ENCODE peak calls at places on chromosomes 11 and 22, in six cellular contexts. V, W, J, S, D and T are unnamed samples.
A peak's percentile ranks its signal among the peaks of the same experiment; 100 is the strongest.

GRCh38 chr11:34327804-34328631 is 29.8 kb downstream of the ABTB2 start:
- DNase-seq in V (no peak), W (no peak), J (peak; percentile 25), S (peak; percentile 62), D (peak; percentile 71), T (peak; percentile 82)

GRCh38 chr22:27224485-27225364 is 567.3 kb downstream of the MIAT start:
- DNase-seq in V (no peak), W (no peak), J (no peak), S (no peak), D (no peak), T (no peak)

GRCh38 chr11:85590848-85591483 is 36.2 kb downstream of the DLG2 start:
- DNase-seq in V (no peak), W (peak; percentile 57), J (no peak), S (peak; percentile 41), D (peak; percentile 24), T (peak; percentile 66)

GRCh38 chr11:104663190-104664140 is 234.8 kb downstream of the CASP12 start:
- DNase-seq in V (no peak), W (peak; percentile 88), J (no peak), S (no peak), D (no peak), T (no peak)

GRCh38 chr11:78295991-78296930 is 107.5 kb downstream of the USP35 start:
- DNase-seq in V (no peak), W (peak; percentile 60), J (no peak), S (no peak), D (no peak), T (no peak)

GRCh38 chr22:39215070-39215396 is 29.7 kb downstream of the PDGFB start:
- DNase-seq in V (no peak), W (no peak), J (no peak), S (no peak), D (no peak), T (no peak)

GRCh38 chr11:12158926-12159325 is 48.5 kb downstream of the MICAL2 start:
- DNase-seq in V (no peak), W (no peak), J (no peak), S (no peak), D (no peak), T (no peak)

GRCh38 chr11:77779935-77780334 is 40.6 kb downstream of the RSF1 start:
- DNase-seq in V (no peak), W (peak; percentile 49), J (no peak), S (no peak), D (no peak), T (no peak)

GRCh38 chr11:34791725-34792124 is 124.5 kb downstream of the APIP start:
- DNase-seq in V (no peak), W (no peak), J (no peak), S (no peak), D (no peak), T (no peak)

GRCh38 chr22:47192106-47192650 is 429.7 kb downstream of the TBC1D22A start:
- DNase-seq in V (no peak), W (no peak), J (no peak), S (no peak), D (peak; percentile 16), T (peak; percentile 12)

GRCh38 chr11:11841121-11841604 is 609 bp upstream of the USP47 start:
- DNase-seq in V (no peak), W (peak; percentile 24), J (peak; percentile 86), S (peak; percentile 73), D (peak; percentile 82), T (peak; percentile 80)

GRCh38 chr11:8055111-8055835 is 25.7 kb upstream of the TUB start:
- DNase-seq in V (no peak), W (no peak), J (no peak), S (no peak), D (no peak), T (no peak)

GRCh38 chr11:44788536-44789227 is 61.9 kb downstream of the TSPAN18 start:
- DNase-seq in V (no peak), W (no peak), J (no peak), S (no peak), D (no peak), T (no peak)

GRCh38 chr11:132914600-132914999 is 617.7 kb downstream of the OPCML start:
- DNase-seq in V (no peak), W (no peak), J (no peak), S (no peak), D (no peak), T (no peak)

GRCh38 chr11:62273789-62274275 is 3.9 kb downstream of the SCGB2A2 start:
- DNase-seq in V (no peak), W (no peak), J (no peak), S (no peak), D (no peak), T (no peak)

GRCh38 chr11:65777241-65777640 is 3.5 kb downstream of the AP5B1 start:
- DNase-seq in V (no peak), W (no peak), J (no peak), S (no peak), D (no peak), T (no peak)

GRCh38 chr11:3021125-3021524 is 29.0 kb upstream of the NAP1L4 start:
- DNase-seq in V (no peak), W (peak; percentile 46), J (peak; percentile 49), S (peak; percentile 31), D (peak; percentile 68), T (peak; percentile 85)

GRCh38 chr22:45612451-45612901 is 59.2 kb upstream of the ATXN10 start:
- DNase-seq in V (peak; percentile 22), W (peak; percentile 85), J (no peak), S (no peak), D (no peak), T (no peak)

GRCh38 chr11:109527496-109527895 is 105.5 kb downstream of the C11orf87 start:
- DNase-seq in V (no peak), W (no peak), J (no peak), S (no peak), D (no peak), T (no peak)

GRCh38 chr22:32348031-32348611 is 9.5 kb upstream of the RFPL3 start:
- DNase-seq in V (no peak), W (no peak), J (no peak), S (no peak), D (no peak), T (no peak)

GRCh38 chr22:36220457-36220921 is 18.8 kb downstream of the APOL2 start:
- DNase-seq in V (no peak), W (no peak), J (no peak), S (no peak), D (peak; percentile 77), T (peak; percentile 42)

GRCh38 chr11:116787436-116787785 is 412 bp downstream of the ZPR1 start:
- DNase-seq in V (no peak), W (no peak), J (no peak), S (no peak), D (no peak), T (no peak)

GRCh38 chr11:829116-829945 is 1.6 kb downstream of the CRACR2B start:
- DNase-seq in V (no peak), W (no peak), J (no peak), S (no peak), D (no peak), T (no peak)

GRCh38 chr11:8092587-8093424 is 11.8 kb downstream of the TUB start:
- DNase-seq in V (peak; percentile 79), W (peak; percentile 51), J (peak; percentile 54), S (peak; percentile 47), D (peak; percentile 73), T (peak; percentile 65)

GRCh38 chr11:35049906-35050531 is 89.0 kb upstream of the CD44 start:
- DNase-seq in V (no peak), W (no peak), J (no peak), S (no peak), D (no peak), T (no peak)

GRCh38 chr11:19934828-19935259 is 222.2 kb downstream of the NAV2 start:
- DNase-seq in V (no peak), W (no peak), J (no peak), S (no peak), D (no peak), T (no peak)

GRCh38 chr11:67583319-67584204 is at the start of gene GSTP1:
- DNase-seq in V (peak; percentile 92), W (peak; percentile 61), J (peak; percentile 84), S (peak; percentile 91), D (peak; percentile 91), T (peak; percentile 76)

GRCh38 chr11:61059260-61059752 is 43.0 kb upstream of the CD5 start:
- DNase-seq in V (no peak), W (no peak), J (no peak), S (no peak), D (no peak), T (no peak)

GRCh38 chr11:77213589-77214428 is 85.8 kb downstream of the MYO7A start:
- DNase-seq in V (no peak), W (no peak), J (no peak), S (no peak), D (no peak), T (no peak)

GRCh38 chr11:11786771-11787170 is 55.0 kb upstream of the USP47 start:
- DNase-seq in V (no peak), W (peak; percentile 48), J (no peak), S (peak; percentile 24), D (peak; percentile 27), T (no peak)

GRCh38 chr22:39527481-39527961 is 5.0 kb downstream of the RPS19BP1 start:
- DNase-seq in V (no peak), W (no peak), J (no peak), S (no peak), D (no peak), T (no peak)

GRCh38 chr11:79206951-79207350 is 233.9 kb downstream of the TENM4 start:
- DNase-seq in V (no peak), W (no peak), J (no peak), S (no peak), D (no peak), T (no peak)

GRCh38 chr11:64089027-64089360 is 53.3 kb downstream of the FLRT1 start:
- DNase-seq in V (no peak), W (no peak), J (no peak), S (no peak), D (no peak), T (no peak)